ENCODE peak calls at places on chromosomes 13 and 19, in seven cellular contexts. One of them, this sample, is unnamed.

GRCh38 chr19:28424041-28424440 is 788.9 kb downstream of the UQCRFS1 start:
- DNase-seq in HFF-Myc: no peak
- DNase-seq in nucleus accumbens: no peak
- DNase-seq in HAP-1: no peak
- DNase-seq in WERI-Rb-1: no peak
- DNase-seq in pons: no peak
- DNase-seq in EL: no peak
- DNase-seq in this sample: no peak

GRCh38 chr19:56639217-56639616 is 3.7 kb upstream of the SMIM17 start:
- DNase-seq in HFF-Myc: peak
- DNase-seq in WERI-Rb-1: no peak
- DNase-seq in EL: no peak
- DNase-seq in nucleus accumbens: no peak
- DNase-seq in pons: no peak
- DNase-seq in HAP-1: no peak
- DNase-seq in this sample: no peak

GRCh38 chr13:27639186-27639585 is 17.5 kb downstream of the POLR1D start:
- DNase-seq in nucleus accumbens: no peak
- DNase-seq in HAP-1: no peak
- DNase-seq in pons: no peak
- DNase-seq in WERI-Rb-1: no peak
- DNase-seq in HFF-Myc: no peak
- DNase-seq in EL: no peak
- DNase-seq in this sample: no peak

GRCh38 chr19:43984687-43985000 is 656 bp downstream of the ZNF155 start:
- DNase-seq in HAP-1: no peak
- DNase-seq in WERI-Rb-1: no peak
- DNase-seq in HFF-Myc: no peak
- DNase-seq in pons: no peak
- DNase-seq in EL: no peak
- DNase-seq in nucleus accumbens: no peak
- DNase-seq in this sample: no peak

GRCh38 chr13:20231839-20232555 is at the start of gene GJB6:
- DNase-seq in WERI-Rb-1: no peak
- DNase-seq in nucleus accumbens: no peak
- DNase-seq in pons: no peak
- DNase-seq in HFF-Myc: no peak
- DNase-seq in EL: no peak
- DNase-seq in HAP-1: peak
- DNase-seq in this sample: peak

GRCh38 chr19:50555033-50555432 is 13.2 kb downstream of the LRRC4B start:
- DNase-seq in nucleus accumbens: no peak
- DNase-seq in pons: no peak
- DNase-seq in WERI-Rb-1: no peak
- DNase-seq in HFF-Myc: no peak
- DNase-seq in EL: no peak
- DNase-seq in HAP-1: no peak
- DNase-seq in this sample: no peak

GRCh38 chr13:39044536-39044935 is 6.3 kb downstream of the NHLRC3 start:
- DNase-seq in pons: no peak
- DNase-seq in HFF-Myc: no peak
- DNase-seq in WERI-Rb-1: no peak
- DNase-seq in EL: no peak
- DNase-seq in HAP-1: no peak
- DNase-seq in nucleus accumbens: no peak
- DNase-seq in this sample: no peak

GRCh38 chr19:12867120-12868099 is 13.8 kb downstream of the DNASE2 start:
- DNase-seq in HFF-Myc: no peak
- DNase-seq in EL: peak
- DNase-seq in pons: no peak
- DNase-seq in WERI-Rb-1: no peak
- DNase-seq in HAP-1: no peak
- DNase-seq in nucleus accumbens: no peak
- DNase-seq in this sample: no peak

GRCh38 chr13:106534844-106535551 is 464 bp downstream of the EFNB2 start:
- DNase-seq in HAP-1: no peak
- DNase-seq in nucleus accumbens: no peak
- DNase-seq in HFF-Myc: no peak
- DNase-seq in EL: peak
- DNase-seq in pons: no peak
- DNase-seq in WERI-Rb-1: peak
- DNase-seq in this sample: no peak

GRCh38 chr19:13163609-13164364 is 13.6 kb downstream of the IER2 start:
- DNase-seq in HAP-1: peak
- DNase-seq in EL: peak
- DNase-seq in HFF-Myc: no peak
- DNase-seq in pons: peak
- DNase-seq in WERI-Rb-1: peak
- DNase-seq in nucleus accumbens: peak
- DNase-seq in this sample: peak

GRCh38 chr19:42132851-42133528 is 744 bp upstream of the POU2F2 start:
- DNase-seq in nucleus accumbens: peak
- DNase-seq in pons: peak
- DNase-seq in WERI-Rb-1: peak
- DNase-seq in HFF-Myc: no peak
- DNase-seq in HAP-1: peak
- DNase-seq in EL: peak
- DNase-seq in this sample: peak

GRCh38 chr19:10431254-10431942 is 11.1 kb downstream of the PDE4A start:
- DNase-seq in WERI-Rb-1: no peak
- DNase-seq in HFF-Myc: no peak
- DNase-seq in HAP-1: no peak
- DNase-seq in nucleus accumbens: no peak
- DNase-seq in pons: no peak
- DNase-seq in EL: no peak
- DNase-seq in this sample: no peak

GRCh38 chr13:26022538-26023292 is 29.1 kb downstream of the SHISA2 start:
- DNase-seq in HAP-1: no peak
- DNase-seq in WERI-Rb-1: no peak
- DNase-seq in EL: peak
- DNase-seq in pons: no peak
- DNase-seq in HFF-Myc: no peak
- DNase-seq in nucleus accumbens: peak
- DNase-seq in this sample: peak

GRCh38 chr19:34772697-34773554 is at the start of gene ZNF599:
- DNase-seq in HAP-1: peak
- DNase-seq in EL: peak
- DNase-seq in nucleus accumbens: peak
- DNase-seq in HFF-Myc: peak
- DNase-seq in WERI-Rb-1: peak
- DNase-seq in pons: peak
- DNase-seq in this sample: peak

GRCh38 chr13:93180376-93180966 is 46.1 kb upstream of the GPC6 start:
- DNase-seq in pons: no peak
- DNase-seq in HAP-1: peak
- DNase-seq in WERI-Rb-1: no peak
- DNase-seq in nucleus accumbens: no peak
- DNase-seq in HFF-Myc: no peak
- DNase-seq in EL: peak
- DNase-seq in this sample: no peak

GRCh38 chr19:19385900-19386339 is 19.6 kb upstream of the GATAD2A start:
- DNase-seq in EL: peak
- DNase-seq in WERI-Rb-1: no peak
- DNase-seq in HFF-Myc: no peak
- DNase-seq in nucleus accumbens: no peak
- DNase-seq in pons: no peak
- DNase-seq in HAP-1: no peak
- DNase-seq in this sample: no peak

GRCh38 chr13:75764251-75764650 is 128.1 kb downstream of the LMO7 start:
- DNase-seq in HAP-1: no peak
- DNase-seq in nucleus accumbens: no peak
- DNase-seq in pons: no peak
- DNase-seq in HFF-Myc: no peak
- DNase-seq in EL: no peak
- DNase-seq in WERI-Rb-1: no peak
- DNase-seq in this sample: no peak

GRCh38 chr19:15280048-15280725 is 47.9 kb upstream of the EPHX3 start:
- DNase-seq in HFF-Myc: peak
- DNase-seq in EL: no peak
- DNase-seq in nucleus accumbens: no peak
- DNase-seq in HAP-1: no peak
- DNase-seq in pons: no peak
- DNase-seq in WERI-Rb-1: peak
- DNase-seq in this sample: no peak

GRCh38 chr13:34522818-34523217 is 419.3 kb upstream of the NBEA start:
- DNase-seq in WERI-Rb-1: no peak
- DNase-seq in pons: no peak
- DNase-seq in HAP-1: no peak
- DNase-seq in HFF-Myc: no peak
- DNase-seq in EL: peak
- DNase-seq in nucleus accumbens: no peak
- DNase-seq in this sample: no peak

GRCh38 chr13:98962901-98963594 is 14.8 kb downstream of the DOCK9 start:
- DNase-seq in HAP-1: no peak
- DNase-seq in EL: no peak
- DNase-seq in HFF-Myc: no peak
- DNase-seq in pons: no peak
- DNase-seq in WERI-Rb-1: no peak
- DNase-seq in nucleus accumbens: no peak
- DNase-seq in this sample: no peak

GRCh38 chr13:33678906-33679657 is 138.9 kb upstream of the RFC3 start:
- DNase-seq in HAP-1: no peak
- DNase-seq in WERI-Rb-1: no peak
- DNase-seq in nucleus accumbens: peak
- DNase-seq in EL: no peak
- DNase-seq in pons: peak
- DNase-seq in HFF-Myc: no peak
- DNase-seq in this sample: peak

GRCh38 chr19:1133471-1133929 is 29.7 kb downstream of the GPX4 start:
- DNase-seq in WERI-Rb-1: peak
- DNase-seq in nucleus accumbens: no peak
- DNase-seq in pons: no peak
- DNase-seq in EL: no peak
- DNase-seq in HAP-1: no peak
- DNase-seq in HFF-Myc: no peak
- DNase-seq in this sample: no peak

GRCh38 chr19:17766543-17767131 is 15.4 kb downstream of the FCHO1 start:
- DNase-seq in HFF-Myc: no peak
- DNase-seq in nucleus accumbens: peak
- DNase-seq in WERI-Rb-1: peak
- DNase-seq in HAP-1: peak
- DNase-seq in EL: peak
- DNase-seq in pons: peak
- DNase-seq in this sample: peak

GRCh38 chr13:52842440-52842839 is 6.0 kb downstream of the PCDH8 start:
- DNase-seq in EL: no peak
- DNase-seq in HAP-1: no peak
- DNase-seq in WERI-Rb-1: no peak
- DNase-seq in pons: no peak
- DNase-seq in HFF-Myc: no peak
- DNase-seq in nucleus accumbens: no peak
- DNase-seq in this sample: no peak

GRCh38 chr19:35853038-35853756 is 893 bp upstream of the NPHS1 start:
- DNase-seq in pons: no peak
- DNase-seq in EL: no peak
- DNase-seq in HAP-1: no peak
- DNase-seq in nucleus accumbens: peak
- DNase-seq in WERI-Rb-1: no peak
- DNase-seq in HFF-Myc: no peak
- DNase-seq in this sample: no peak

GRCh38 chr19:47230122-47230920 is 678 bp downstream of the BBC3 start:
- DNase-seq in pons: no peak
- DNase-seq in EL: peak
- DNase-seq in HAP-1: no peak
- DNase-seq in WERI-Rb-1: peak
- DNase-seq in HFF-Myc: no peak
- DNase-seq in nucleus accumbens: peak
- DNase-seq in this sample: peak

GRCh38 chr13:113942591-113943103 is 31.2 kb downstream of the C13orf46 start:
- DNase-seq in pons: no peak
- DNase-seq in EL: no peak
- DNase-seq in nucleus accumbens: no peak
- DNase-seq in HFF-Myc: no peak
- DNase-seq in HAP-1: no peak
- DNase-seq in WERI-Rb-1: no peak
- DNase-seq in this sample: no peak

GRCh38 chr13:20525144-20525600 is 485 bp downstream of the CRYL1 start:
- DNase-seq in HFF-Myc: no peak
- DNase-seq in pons: peak
- DNase-seq in EL: peak
- DNase-seq in HAP-1: no peak
- DNase-seq in nucleus accumbens: peak
- DNase-seq in WERI-Rb-1: peak
- DNase-seq in this sample: peak

GRCh38 chr19:7515471-7516226 is at the start of gene ZNF358:
- DNase-seq in HAP-1: peak
- DNase-seq in EL: peak
- DNase-seq in WERI-Rb-1: peak
- DNase-seq in HFF-Myc: no peak
- DNase-seq in nucleus accumbens: peak
- DNase-seq in pons: peak
- DNase-seq in this sample: peak

GRCh38 chr13:80131204-80131603 is 209.7 kb downstream of the SPRY2 start:
- DNase-seq in pons: peak
- DNase-seq in EL: peak
- DNase-seq in HFF-Myc: no peak
- DNase-seq in WERI-Rb-1: peak
- DNase-seq in HAP-1: peak
- DNase-seq in nucleus accumbens: peak
- DNase-seq in this sample: peak

GRCh38 chr13:48505597-48506091 is 27.2 kb downstream of the RCBTB2 start:
- DNase-seq in nucleus accumbens: no peak
- DNase-seq in HFF-Myc: no peak
- DNase-seq in HAP-1: no peak
- DNase-seq in EL: no peak
- DNase-seq in pons: peak
- DNase-seq in WERI-Rb-1: no peak
- DNase-seq in this sample: no peak

GRCh38 chr13:95023405-95023804 is 277.8 kb downstream of the ABCC4 start:
- DNase-seq in HAP-1: no peak
- DNase-seq in HFF-Myc: no peak
- DNase-seq in pons: no peak
- DNase-seq in WERI-Rb-1: no peak
- DNase-seq in EL: no peak
- DNase-seq in nucleus accumbens: no peak
- DNase-seq in this sample: no peak

GRCh38 chr19:33194884-33195710 is 967 bp downstream of the LRP3 start:
- DNase-seq in nucleus accumbens: peak
- DNase-seq in HFF-Myc: no peak
- DNase-seq in HAP-1: peak
- DNase-seq in EL: peak
- DNase-seq in WERI-Rb-1: peak
- DNase-seq in pons: no peak
- DNase-seq in this sample: no peak

GRCh38 chr19:42409477-42409876 is 17.7 kb downstream of the LIPE start:
- DNase-seq in HAP-1: no peak
- DNase-seq in HFF-Myc: no peak
- DNase-seq in pons: no peak
- DNase-seq in WERI-Rb-1: no peak
- DNase-seq in nucleus accumbens: no peak
- DNase-seq in EL: no peak
- DNase-seq in this sample: peak

GRCh38 chr13:72565893-72566292 is 161.5 kb downstream of the MZT1 start:
- DNase-seq in HFF-Myc: peak
- DNase-seq in EL: peak
- DNase-seq in HAP-1: peak
- DNase-seq in pons: peak
- DNase-seq in WERI-Rb-1: no peak
- DNase-seq in nucleus accumbens: no peak
- DNase-seq in this sample: no peak

GRCh38 chr13:102236341-102236740 is 165.5 kb downstream of the FGF14 start:
- DNase-seq in HAP-1: no peak
- DNase-seq in HFF-Myc: no peak
- DNase-seq in WERI-Rb-1: no peak
- DNase-seq in nucleus accumbens: no peak
- DNase-seq in EL: no peak
- DNase-seq in pons: no peak
- DNase-seq in this sample: no peak

GRCh38 chr13:104106705-104107393 is 1040.6 kb upstream of the SLC10A2 start:
- DNase-seq in HAP-1: no peak
- DNase-seq in WERI-Rb-1: peak
- DNase-seq in HFF-Myc: no peak
- DNase-seq in EL: no peak
- DNase-seq in pons: no peak
- DNase-seq in nucleus accumbens: no peak
- DNase-seq in this sample: peak

GRCh38 chr13:53788286-53788685 is 759.7 kb downstream of the OLFM4 start:
- DNase-seq in EL: no peak
- DNase-seq in WERI-Rb-1: no peak
- DNase-seq in nucleus accumbens: no peak
- DNase-seq in HAP-1: peak
- DNase-seq in HFF-Myc: no peak
- DNase-seq in pons: no peak
- DNase-seq in this sample: no peak

This sample was measured in Calu3.